ENCODE peak calls at places on chromosome 15, in six cellular contexts. U, D, W, R, P and I are unnamed samples.

GRCh38 chr15:27601239-27601942 is 497.7 kb downstream of the OCA2 start:
- DNase-seq in U (peak), D (no peak), W (no peak), R (no peak), P (no peak), I (no peak)

GRCh38 chr15:98981851-98982722 is 25.5 kb downstream of the PGPEP1L start:
- DNase-seq in U (no peak), D (no peak), W (peak), R (no peak), P (no peak), I (no peak)

GRCh38 chr15:38860253-38860652 is 295.6 kb upstream of the RASGRP1 start:
- DNase-seq in U (no peak), D (no peak), W (no peak), R (no peak), P (no peak), I (no peak)

GRCh38 chr15:78450285-78450858 is 12.4 kb downstream of the IREB2 start:
- DNase-seq in U (no peak), D (no peak), W (no peak), R (no peak), P (no peak), I (no peak)

GRCh38 chr15:96746621-96747155 is 416.2 kb downstream of the NR2F2 start:
- DNase-seq in U (no peak), D (no peak), W (no peak), R (no peak), P (no peak), I (peak)

GRCh38 chr15:68231102-68231818 is 1.7 kb upstream of the CLN6 start:
- DNase-seq in U (no peak), D (no peak), W (no peak), R (no peak), P (no peak), I (no peak)

GRCh38 chr15:92100751-92101150 is 247.2 kb downstream of the SLCO3A1 start:
- DNase-seq in U (no peak), D (no peak), W (no peak), R (no peak), P (no peak), I (no peak)

GRCh38 chr15:73426458-73426994 is 16.4 kb upstream of the REC114 start:
- DNase-seq in U (no peak), D (no peak), W (no peak), R (no peak), P (no peak), I (no peak)

GRCh38 chr15:37134699-37135131 is 34.4 kb upstream of the MEIS2 start:
- DNase-seq in U (no peak), D (no peak), W (peak), R (no peak), P (no peak), I (no peak)

GRCh38 chr15:74997161-74997942 is 2.0 kb downstream of the SCAMP5 start:
- DNase-seq in U (no peak), D (no peak), W (no peak), R (no peak), P (no peak), I (no peak)

GRCh38 chr15:100713163-100713867 is 110.9 kb downstream of the ASB7 start:
- DNase-seq in U (no peak), D (no peak), W (peak), R (no peak), P (no peak), I (peak)

GRCh38 chr15:92048739-92049138 is 195.2 kb downstream of the SLCO3A1 start:
- DNase-seq in U (no peak), D (no peak), W (no peak), R (no peak), P (no peak), I (no peak)

GRCh38 chr15:74302821-74303359 is 64.6 kb downstream of the CYP11A1 start:
- DNase-seq in U (peak), D (peak), W (no peak), R (no peak), P (no peak), I (no peak)

GRCh38 chr15:65057549-65057940 is 10.2 kb downstream of the RASL12 start:
- DNase-seq in U (no peak), D (no peak), W (no peak), R (no peak), P (no peak), I (no peak)

GRCh38 chr15:58889363-58889762 is 44.1 kb downstream of the SLTM start:
- DNase-seq in U (no peak), D (no peak), W (no peak), R (no peak), P (no peak), I (no peak)

GRCh38 chr15:27179789-27180188 is 208.8 kb downstream of the GABRG3 start:
- DNase-seq in U (peak), D (no peak), W (no peak), R (no peak), P (no peak), I (no peak)